ENCODE peak calls at places on chromosomes 11 and 22, in seven cellular contexts. H is body of pancreas, K is fibroblast of lung, O is BJ, L is cardiac fibroblast, T is A549, B is AG04450. I is an unnamed sample.

GRCh38 chr11:83656931-83657330 is 370.8 kb upstream of the CCDC90B start:
- DNase-seq in H (no peak), K (no peak), O (no peak), L (no peak), T (no peak), B (no peak), I (no peak)

GRCh38 chr22:49004484-49005399 is 822.9 kb downstream of the BRD1 start:
- DNase-seq in H (no peak), K (no peak), O (no peak), L (no peak), T (no peak), B (no peak), I (no peak)

GRCh38 chr11:94924074-94925031 is 49.0 kb downstream of the CWC15 start:
- DNase-seq in H (no peak), K (peak; percentile 42), O (no peak), L (no peak), T (no peak), B (no peak), I (no peak)

GRCh38 chr11:11349870-11350325 is 3.2 kb downstream of the CSNK2A3 start:
- DNase-seq in H (no peak), K (peak; percentile 90), O (peak; percentile 56), L (peak; percentile 93), T (no peak), B (peak; percentile 75), I (peak; percentile 69)

GRCh38 chr11:117415358-117415896 is 87.8 kb downstream of the CEP164 start:
- DNase-seq in H (no peak), K (no peak), O (no peak), L (no peak), T (no peak), B (no peak), I (no peak)

GRCh38 chr11:130726234-130726559 is 190.1 kb downstream of the SNX19 start:
- DNase-seq in H (no peak), K (peak; percentile 69), O (no peak), L (peak; percentile 83), T (no peak), B (no peak), I (no peak)

GRCh38 chr11:128467610-128468041 is 119.7 kb downstream of the ETS1 start:
- DNase-seq in H (no peak), K (peak; percentile 94), O (peak; percentile 99), L (peak; percentile 88), T (peak; percentile 75), B (peak; percentile 92), I (peak; percentile 98)

GRCh38 chr11:123700774-123701173 is 40.7 kb downstream of the ZNF202 start:
- DNase-seq in H (no peak), K (no peak), O (no peak), L (no peak), T (no peak), B (no peak), I (no peak)

GRCh38 chr11:95256204-95256819 is 25.3 kb upstream of the SESN3 start:
- DNase-seq in H (no peak), K (peak; percentile 21), O (no peak), L (peak; percentile 45), T (no peak), B (no peak), I (no peak)

GRCh38 chr11:85088286-85088685 is 538.9 kb downstream of the DLG2 start:
- DNase-seq in H (no peak), K (peak; percentile 15), O (no peak), L (no peak), T (no peak), B (peak; percentile 27), I (no peak)

GRCh38 chr11:33168605-33169240 is 7.4 kb upstream of the CSTF3 start:
- DNase-seq in H (no peak), K (peak; percentile 23), O (peak; percentile 37), L (peak; percentile 47), T (no peak), B (no peak), I (no peak)

GRCh38 chr11:70298243-70298915 is 27.9 kb downstream of the PPFIA1 start:
- DNase-seq in H (no peak), K (no peak), O (no peak), L (no peak), T (no peak), B (no peak), I (no peak)

GRCh38 chr11:7642747-7643146 is 30.6 kb downstream of the CYB5R2 start:
- DNase-seq in H (no peak), K (no peak), O (no peak), L (no peak), T (no peak), B (no peak), I (no peak)

GRCh38 chr11:9789919-9790318 is 126.0 kb downstream of the SWAP70 start:
- DNase-seq in H (no peak), K (no peak), O (no peak), L (no peak), T (no peak), B (no peak), I (no peak)

GRCh38 chr11:35717520-35717919 is 54.9 kb downstream of the TRIM44 start:
- DNase-seq in H (no peak), K (no peak), O (no peak), L (no peak), T (no peak), B (no peak), I (no peak)

GRCh38 chr22:37476389-37477329 is 9.5 kb downstream of the MFNG start:
- DNase-seq in H (no peak), K (no peak), O (no peak), L (no peak), T (no peak), B (no peak), I (no peak)

GRCh38 chr11:111253131-111253530 is 7.6 kb downstream of the POU2AF2 start:
- DNase-seq in H (no peak), K (no peak), O (no peak), L (no peak), T (no peak), B (no peak), I (no peak)

GRCh38 chr11:34222030-34222429 is 116.6 kb downstream of the NAT10 start:
- DNase-seq in H (no peak), K (no peak), O (no peak), L (no peak), T (no peak), B (no peak), I (no peak)

GRCh38 chr11:111166655-111167054 is 78.9 kb upstream of the POU2AF2 start:
- DNase-seq in H (no peak), K (no peak), O (no peak), L (peak; percentile 6), T (no peak), B (no peak), I (no peak)

GRCh38 chr11:128580612-128581011 is 6.7 kb downstream of the ETS1 start:
- DNase-seq in H (no peak), K (no peak), O (no peak), L (no peak), T (no peak), B (no peak), I (no peak)

GRCh38 chr11:100557830-100558611 is 129.1 kb upstream of the ARHGAP42 start:
- DNase-seq in H (no peak), K (peak; percentile 76), O (no peak), L (peak; percentile 42), T (no peak), B (no peak), I (no peak)

GRCh38 chr11:123473941-123474668 is 44.0 kb downstream of the GRAMD1B start:
- DNase-seq in H (no peak), K (peak; percentile 85), O (peak; percentile 88), L (peak; percentile 93), T (peak; percentile 70), B (peak; percentile 69), I (peak; percentile 80)

GRCh38 chr11:2526808-2527381 is 82.1 kb downstream of the KCNQ1 start:
- DNase-seq in H (peak; percentile 30), K (no peak), O (no peak), L (no peak), T (no peak), B (no peak), I (no peak)

GRCh38 chr11:96338910-96339703 is 3.9 kb downstream of the MAML2 start:
- DNase-seq in H (no peak), K (peak; percentile 73), O (no peak), L (peak; percentile 76), T (no peak), B (no peak), I (no peak)
- H3K4me3 ChIP-seq in H (no peak overlapping the region), K (peak overlapping the region; percentile 86), O (peak overlapping the region; percentile 74), L (peak overlapping the region; percentile 66), T (no peak overlapping the region), B (peak overlapping the region; percentile 81), I (peak overlapping the region; percentile 71)

GRCh38 chr22:40707154-40707553 is 27.9 kb downstream of the MCHR1 start:
- DNase-seq in H (no peak), K (no peak), O (no peak), L (no peak), T (no peak), B (no peak), I (no peak)
- H3K4me3 ChIP-seq in H (no peak overlapping the region), K (no peak overlapping the region), O (no peak overlapping the region), L (no peak overlapping the region), T (no peak overlapping the region), B (no peak overlapping the region), I (no peak overlapping the region)

GRCh38 chr22:20429254-20430100 is 8.1 kb downstream of the SCARF2 start:
- DNase-seq in H (peak; percentile 73), K (no peak), O (no peak), L (no peak), T (no peak), B (no peak), I (no peak)
- H3K4me3 ChIP-seq in H (no peak overlapping the region), K (no peak overlapping the region), O (no peak overlapping the region), L (no peak overlapping the region), T (no peak overlapping the region), B (no peak overlapping the region), I (no peak overlapping the region)

GRCh38 chr11:120172054-120172881 is 34.4 kb upstream of the TRIM29 start:
- DNase-seq in H (peak; percentile 79), K (peak; percentile 61), O (no peak), L (peak; percentile 77), T (peak; percentile 50), B (no peak), I (no peak)

GRCh38 chr11:120170741-120171261 is 32.9 kb upstream of the TRIM29 start:
- DNase-seq in H (no peak), K (no peak), O (no peak), L (no peak), T (no peak), B (no peak), I (no peak)

GRCh38 chr11:120168960-120169681 is 31.2 kb upstream of the TRIM29 start:
- DNase-seq in H (peak; percentile 77), K (peak; percentile 56), O (no peak), L (peak; percentile 69), T (peak; percentile 54), B (no peak), I (no peak)

GRCh38 chr11:120168108-120168959 is 30.4 kb upstream of the TRIM29 start:
- DNase-seq in H (no peak), K (peak; percentile 32), O (no peak), L (no peak), T (no peak), B (no peak), I (no peak)

DNA sequence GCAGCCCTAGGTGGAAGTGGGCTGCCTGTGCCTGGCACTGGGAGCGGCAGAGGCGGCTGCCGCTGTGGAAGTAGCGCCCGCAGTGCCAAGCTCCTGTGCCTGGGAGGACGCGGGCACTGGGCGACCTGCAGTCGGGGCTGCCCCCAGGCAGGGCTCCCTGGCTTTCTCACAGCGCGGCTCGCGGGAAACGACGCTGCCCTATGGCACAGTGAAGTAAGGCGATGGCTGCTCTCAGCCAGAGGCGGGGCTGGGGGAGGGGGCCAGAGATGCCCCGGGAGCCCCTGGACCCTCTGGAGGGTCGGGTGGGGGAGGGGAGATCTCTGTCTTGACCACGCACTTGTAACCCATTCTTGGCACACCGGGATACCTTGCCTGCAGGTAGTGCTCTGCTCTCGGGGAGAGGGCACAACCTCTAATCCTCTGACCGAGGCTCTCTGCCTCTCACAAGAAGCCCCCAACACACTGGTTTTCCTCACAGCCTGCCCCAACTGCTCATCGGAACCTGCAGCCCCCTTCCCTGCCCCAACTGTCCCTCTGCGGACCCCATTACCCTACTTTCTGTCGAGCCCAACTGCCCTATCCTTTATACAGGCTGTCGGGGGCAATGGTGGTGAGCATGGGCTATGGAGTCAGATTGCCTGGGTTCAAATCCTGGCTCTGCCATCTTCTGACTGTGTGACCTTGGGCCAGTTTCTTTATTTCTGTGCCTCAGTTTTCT is 32.2 kb upstream of the TRIM29 start:
- DNase-seq in H (no peak), K (no peak), O (no peak), L (no peak), T (no peak), B (no peak), I (no peak)
- H3K4me3 ChIP-seq in H (no peak overlapping the region), K (no peak overlapping the region), O (no peak overlapping the region), L (no peak overlapping the region), T (no peak overlapping the region), B (no peak overlapping the region), I (no peak overlapping the region)